ENCODE peak calls at places on chromosomes 4 and X, in nine cellular contexts. B, Z, D, I, A, X, U, Y and V are unnamed samples.

GRCh38 chr4:57081651-57082349 is 28.4 kb downstream of the IGFBP7 start:
- DNase-seq in B (no peak), Z (no peak), D (no peak), I (no peak), A (no peak), X (no peak), U (no peak), Y (no peak), V (no peak)

GRCh38 chr4:139556735-139557505 is 901 bp upstream of the SETD7 start:
- DNase-seq in B (no peak), Z (peak), D (no peak), I (peak), A (no peak), X (peak), U (peak), Y (peak), V (peak)

GRCh38 chr4:16032382-16032743 is 51.5 kb downstream of the PROM1 start:
- DNase-seq in B (no peak), Z (no peak), D (no peak), I (no peak), A (no peak), X (no peak), U (no peak), Y (no peak), V (no peak)

GRCh38 chr4:19349416-19349815 is 902.3 kb upstream of the SLIT2 start:
- DNase-seq in B (no peak), Z (no peak), D (no peak), I (no peak), A (no peak), X (no peak), U (no peak), Y (no peak), V (no peak)

GRCh38 chrX:45771560-45772340 is 571.1 kb upstream of the DIPK2B start:
- DNase-seq in B (no peak), Z (no peak), D (no peak), I (no peak), A (peak), X (no peak), U (peak), Y (peak), V (peak)

GRCh38 chrX:29617276-29617675 is 598.1 kb upstream of the MAGEB2 start:
- DNase-seq in B (no peak), Z (no peak), D (no peak), I (no peak), A (peak), X (no peak), U (peak), Y (no peak), V (no peak)

GRCh38 chr4:109879081-109879480 is 31.2 kb downstream of the LRIT3 start:
- DNase-seq in B (no peak), Z (no peak), D (no peak), I (no peak), A (no peak), X (no peak), U (no peak), Y (peak), V (no peak)

GRCh38 chrX:39981946-39982345 is 115.8 kb downstream of the BCOR start:
- DNase-seq in B (no peak), Z (no peak), D (no peak), I (no peak), A (no peak), X (no peak), U (no peak), Y (no peak), V (no peak)

GRCh38 chrX:97797076-97797475 is 913.4 kb downstream of the RPA4 start:
- DNase-seq in B (no peak), Z (no peak), D (no peak), I (no peak), A (no peak), X (no peak), U (no peak), Y (no peak), V (no peak)

GRCh38 chr4:8647626-8648025 is 55.1 kb downstream of the CPZ start:
- DNase-seq in B (no peak), Z (no peak), D (no peak), I (no peak), A (no peak), X (no peak), U (no peak), Y (peak), V (no peak)

GRCh38 chr4:77613267-77613666 is 7.6 kb downstream of the CXCL13 start:
- DNase-seq in B (no peak), Z (no peak), D (no peak), I (no peak), A (peak), X (no peak), U (no peak), Y (no peak), V (no peak)

GRCh38 chr4:98094118-98094517 is 49.2 kb downstream of the STPG2 start:
- DNase-seq in B (no peak), Z (no peak), D (no peak), I (no peak), A (no peak), X (no peak), U (no peak), Y (no peak), V (no peak)

GRCh38 chr4:19038231-19038630 is 1016.7 kb upstream of the LCORL start:
- DNase-seq in B (no peak), Z (no peak), D (no peak), I (no peak), A (no peak), X (no peak), U (no peak), Y (no peak), V (no peak)

GRCh38 chr4:174201898-174202297 is 81.6 kb downstream of the FBXO8 start:
- DNase-seq in B (no peak), Z (no peak), D (no peak), I (no peak), A (no peak), X (no peak), U (no peak), Y (no peak), V (no peak)

GRCh38 chr4:126906466-126906865 is 726.3 kb upstream of the INTU start:
- DNase-seq in B (no peak), Z (no peak), D (no peak), I (no peak), A (no peak), X (no peak), U (no peak), Y (no peak), V (no peak)